ENCODE peak calls at places on chromosomes 4 and X, in six cellular contexts. S, U, H, R, I and F are unnamed samples.

GRCh38 chrX:71989768-71990167 is 79.1 kb downstream of the NHSL2 start:
- DNase-seq in H (peak), R (no peak), S (peak), U (no peak), I (no peak), F (no peak)

GRCh38 chr4:95857761-95858160 is 17.9 kb downstream of the PDHA2 start:
- DNase-seq in U (no peak), S (no peak), I (no peak), H (no peak), R (no peak), F (no peak)

GRCh38 chrX:95056901-95057300 is 1382.9 kb downstream of the FAM133A start:
- DNase-seq in U (no peak), S (peak), I (no peak), R (no peak), H (peak), F (no peak)

GRCh38 chr4:182808673-182809416 is 108.3 kb downstream of the DCTD start:
- DNase-seq in R (no peak), S (no peak), U (no peak), H (no peak), I (no peak), F (no peak)

GRCh38 chr4:8599657-8600056 is 7.1 kb downstream of the CPZ start:
- DNase-seq in S (peak), I (no peak), R (no peak), H (peak), U (no peak), F (no peak)

GRCh38 chr4:78693777-78694456 is 82.2 kb upstream of the BMP2K start:
- DNase-seq in I (no peak), H (peak), R (no peak), S (peak), U (peak), F (no peak)

GRCh38 chr4:88211473-88212252 is 53.2 kb upstream of the ABCG2 start:
- DNase-seq in R (peak), H (peak), I (peak), S (peak), U (peak), F (no peak)

GRCh38 chr4:83362492-83363329 is 28.1 kb upstream of the HPSE start:
- DNase-seq in U (peak), I (peak), S (peak), R (no peak), H (peak), F (peak)

GRCh38 chr4:16862688-16863087 is 35.8 kb downstream of the LDB2 start:
- DNase-seq in R (no peak), U (no peak), H (no peak), S (peak), I (no peak), F (no peak)

GRCh38 chr4:35182451-35182850 is 1061.9 kb downstream of the ARAP2 start:
- DNase-seq in R (no peak), H (no peak), U (no peak), I (no peak), S (no peak), F (no peak)

GRCh38 chr4:13536607-13537006 is 7.7 kb downstream of the NKX3-2 start:
- DNase-seq in I (no peak), H (no peak), S (no peak), R (no peak), U (no peak), F (no peak)

GRCh38 chr4:88115587-88115986 is 42.9 kb downstream of the ABCG2 start:
- DNase-seq in I (no peak), U (no peak), R (no peak), H (no peak), S (no peak), F (no peak)

GRCh38 chr4:15162465-15163283 is 160.4 kb downstream of the CPEB2 start:
- DNase-seq in U (no peak), S (peak), R (peak), I (no peak), H (peak), F (peak)

GRCh38 chr4:55184600-55185523 is 59.5 kb upstream of the KDR start:
- DNase-seq in U (peak), H (peak), S (peak), I (no peak), R (peak), F (peak)

GRCh38 chr4:185993328-185993973 is 75.5 kb upstream of the TLR3 start:
- DNase-seq in U (no peak), I (no peak), H (no peak), S (no peak), R (no peak), F (peak)